ENCODE peak calls at places on chromosome 11, in ten cellular contexts. Y, Q, J, H, P, K, V, D, N and E are unnamed samples.

GRCh38 chr11:121416909-121417567 is 35.1 kb upstream of the SORL1 start:
- DNase-seq in J (peak; percentile 35), Y (peak; percentile 99), H (no peak), K (peak; percentile 15), N (peak; percentile 41), Q (no peak), D (peak; percentile 93), V (no peak), P (peak; percentile 72), E (peak; percentile 21)

GRCh38 chr11:94897330-94897768 is 76.0 kb downstream of the CWC15 start:
- DNase-seq in D (peak; percentile 53), Y (peak; percentile 36), K (no peak), Q (no peak), P (peak; percentile 65), V (peak; percentile 24), J (peak; percentile 42), H (peak; percentile 64), N (peak; percentile 36), E (peak; percentile 78)

GRCh38 chr11:109785714-109786113 is 307.5 kb upstream of the ZC3H12C start:
- DNase-seq in N (no peak), P (no peak), Q (no peak), J (no peak), V (no peak), H (no peak), Y (no peak), K (no peak), D (no peak), E (no peak)

GRCh38 chr11:69241844-69242582 is 51.9 kb upstream of the MYEOV start:
- DNase-seq in J (no peak), N (peak; percentile 63), Y (no peak), P (no peak), K (no peak), H (no peak), D (no peak), Q (no peak), V (no peak), E (peak; percentile 40)

GRCh38 chr11:8332196-8332595 is 68.5 kb upstream of the LMO1 start:
- DNase-seq in V (no peak), N (peak; percentile 7), P (no peak), H (no peak), J (peak; percentile 49), Q (no peak), D (no peak), Y (no peak), K (no peak), E (no peak)

GRCh38 chr11:109342261-109342660 is 79.7 kb upstream of the C11orf87 start:
- DNase-seq in H (no peak), J (no peak), N (no peak), D (no peak), Y (no peak), K (no peak), Q (no peak), P (no peak), V (no peak), E (no peak)

GRCh38 chr11:2444301-2445106 is at the start of the genes KCNQ1 and TRPM5:
- DNase-seq in V (no peak), N (peak; percentile 69), Y (no peak), H (peak; percentile 82), J (peak; percentile 67), D (peak; percentile 61), K (no peak), P (no peak), Q (peak; percentile 62), E (peak; percentile 7)

GRCh38 chr11:13339196-13340153 is 61.9 kb downstream of the BMAL1 start:
- DNase-seq in N (no peak), Q (no peak), Y (peak; percentile 48), H (no peak), K (peak; percentile 96), P (no peak), J (no peak), V (no peak), D (peak; percentile 36), E (peak; percentile 94)

GRCh38 chr11:113571531-113571930 is 96.3 kb upstream of the DRD2 start:
- DNase-seq in V (no peak), J (no peak), K (no peak), D (no peak), H (no peak), Y (no peak), P (no peak), N (no peak), Q (no peak), E (no peak)

GRCh38 chr11:69374110-69374981 is 80.4 kb downstream of the MYEOV start:
- DNase-seq in Y (no peak), V (no peak), Q (no peak), K (no peak), J (no peak), D (no peak), H (no peak), N (peak; percentile 29), P (no peak), E (peak; percentile 21)